ENCODE peak calls at places on chromosomes 11 and 22, in seven cellular contexts. One of them, this sample, is unnamed.
A peak's percentile ranks its signal among the peaks of the same experiment; 100 is the strongest.

GRCh38 chr22:31378123-31378522 is 21.3 kb upstream of the DRG1 start:
- DNase-seq in GM04504: no peak
- DNase-seq in skeletal muscle cell: no peak
- DNase-seq in naive thymus-derived CD4-positive, alpha-beta T cell: no peak
- DNase-seq in T-helper 1 cell: no peak
- DNase-seq in IMR-90: peak; percentile 31
- DNase-seq in posterior cingulate gyrus: no peak
- DNase-seq in this sample: peak; percentile 18

GRCh38 chr11:65651339-65651588 is 11.5 kb downstream of the RELA start:
- DNase-seq in GM04504: no peak
- DNase-seq in skeletal muscle cell: no peak
- DNase-seq in naive thymus-derived CD4-positive, alpha-beta T cell: no peak
- DNase-seq in T-helper 1 cell: no peak
- DNase-seq in IMR-90: no peak
- DNase-seq in posterior cingulate gyrus: no peak
- DNase-seq in this sample: no peak

GRCh38 chr11:118998822-118999221 is 884 bp downstream of the CENATAC start:
- DNase-seq in GM04504: no peak
- DNase-seq in skeletal muscle cell: no peak
- DNase-seq in naive thymus-derived CD4-positive, alpha-beta T cell: no peak
- DNase-seq in T-helper 1 cell: no peak
- DNase-seq in IMR-90: peak; percentile 72
- DNase-seq in posterior cingulate gyrus: no peak
- DNase-seq in this sample: no peak

GRCh38 chr11:45025716-45026492 is 75.2 kb upstream of the TP53I11 start:
- DNase-seq in GM04504: no peak
- DNase-seq in skeletal muscle cell: no peak
- DNase-seq in naive thymus-derived CD4-positive, alpha-beta T cell: no peak
- DNase-seq in T-helper 1 cell: no peak
- DNase-seq in IMR-90: peak; percentile 22
- DNase-seq in posterior cingulate gyrus: no peak
- DNase-seq in this sample: no peak

GRCh38 chr22:44859641-44860040 is 107.3 kb downstream of the ARHGAP8 start:
- DNase-seq in GM04504: no peak
- DNase-seq in skeletal muscle cell: no peak
- DNase-seq in naive thymus-derived CD4-positive, alpha-beta T cell: no peak
- DNase-seq in T-helper 1 cell: no peak
- DNase-seq in IMR-90: no peak
- DNase-seq in posterior cingulate gyrus: no peak
- DNase-seq in this sample: no peak

GRCh38 chr11:2267871-2268825 is 2.2 kb downstream of the ASCL2 start:
- DNase-seq in GM04504: no peak
- DNase-seq in skeletal muscle cell: no peak
- DNase-seq in naive thymus-derived CD4-positive, alpha-beta T cell: no peak
- DNase-seq in T-helper 1 cell: no peak
- DNase-seq in IMR-90: no peak
- DNase-seq in posterior cingulate gyrus: no peak
- DNase-seq in this sample: no peak

GRCh38 chr11:121650520-121651266 is 197.9 kb upstream of the SORL1-AS1 start:
- DNase-seq in GM04504: no peak
- DNase-seq in skeletal muscle cell: no peak
- DNase-seq in naive thymus-derived CD4-positive, alpha-beta T cell: no peak
- DNase-seq in T-helper 1 cell: no peak
- DNase-seq in IMR-90: no peak
- DNase-seq in posterior cingulate gyrus: no peak
- DNase-seq in this sample: no peak

GRCh38 chr11:64767344-64768299 is 7.8 kb upstream of the PYGM start:
- DNase-seq in GM04504: no peak
- DNase-seq in skeletal muscle cell: no peak
- DNase-seq in naive thymus-derived CD4-positive, alpha-beta T cell: peak; percentile 81
- DNase-seq in T-helper 1 cell: peak; percentile 86
- DNase-seq in IMR-90: peak; percentile 60
- DNase-seq in posterior cingulate gyrus: peak; percentile 51
- DNase-seq in this sample: no peak

GRCh38 chr11:109808569-109808968 is 284.6 kb upstream of the ZC3H12C start:
- DNase-seq in GM04504: no peak
- DNase-seq in skeletal muscle cell: no peak
- DNase-seq in naive thymus-derived CD4-positive, alpha-beta T cell: no peak
- DNase-seq in T-helper 1 cell: no peak
- DNase-seq in IMR-90: peak; percentile 51
- DNase-seq in posterior cingulate gyrus: no peak
- DNase-seq in this sample: no peak

GRCh38 chr11:63858628-63859550 is 20.0 kb downstream of the MARK2 start:
- DNase-seq in GM04504: no peak
- DNase-seq in skeletal muscle cell: peak; percentile 64
- DNase-seq in naive thymus-derived CD4-positive, alpha-beta T cell: no peak
- DNase-seq in T-helper 1 cell: no peak
- DNase-seq in IMR-90: peak; percentile 90
- DNase-seq in posterior cingulate gyrus: no peak
- DNase-seq in this sample: no peak

GRCh38 chr11:106959800-106960199 is 58.5 kb downstream of the GUCY1A2 start:
- DNase-seq in GM04504: peak; percentile 39
- DNase-seq in skeletal muscle cell: no peak
- DNase-seq in naive thymus-derived CD4-positive, alpha-beta T cell: no peak
- DNase-seq in T-helper 1 cell: no peak
- DNase-seq in IMR-90: no peak
- DNase-seq in posterior cingulate gyrus: no peak
- DNase-seq in this sample: peak; percentile 28

GRCh38 chr11:135008001-135008405 is 596.0 kb upstream of the B3GAT1 start:
- DNase-seq in GM04504: no peak
- DNase-seq in skeletal muscle cell: no peak
- DNase-seq in naive thymus-derived CD4-positive, alpha-beta T cell: no peak
- DNase-seq in T-helper 1 cell: no peak
- DNase-seq in IMR-90: no peak
- DNase-seq in posterior cingulate gyrus: no peak
- DNase-seq in this sample: no peak

GRCh38 chr11:1171985-1172728 is 14.4 kb downstream of the MUC5AC start:
- DNase-seq in GM04504: no peak
- DNase-seq in skeletal muscle cell: no peak
- DNase-seq in naive thymus-derived CD4-positive, alpha-beta T cell: no peak
- DNase-seq in T-helper 1 cell: no peak
- DNase-seq in IMR-90: no peak
- DNase-seq in posterior cingulate gyrus: no peak
- DNase-seq in this sample: no peak

GRCh38 chr22:30422481-30423295 is 2.9 kb upstream of the MTFP1 start:
- DNase-seq in GM04504: peak; percentile 91
- DNase-seq in skeletal muscle cell: peak; percentile 96
- DNase-seq in naive thymus-derived CD4-positive, alpha-beta T cell: no peak
- DNase-seq in T-helper 1 cell: no peak
- DNase-seq in IMR-90: peak; percentile 95
- DNase-seq in posterior cingulate gyrus: peak; percentile 53
- DNase-seq in this sample: peak; percentile 84